ENCODE peak calls at places on chromosomes 7 and 10, in six cellular contexts. A is adrenal gland, Z is stomach, J is neural progenitor cell, B is heart right ventricle, P is iPS DF 6.9. M is an unnamed sample. For H3K27me3, the result is how much of the 10 kb centered on the place peaks cover.

GRCh38 chr7:156470399-156471320 is 169.9 kb upstream of the RNF32 start:
- DNase-seq in P (no peak), B (no peak), J (no peak), Z (no peak), A (no peak), M (no peak)

GRCh38 chr7:44767912-44768662 is 19.4 kb downstream of the ZMIZ2 start:
- DNase-seq in Z (peak), B (peak), J (peak), A (peak), P (no peak), M (peak)

GRCh38 chr7:117251687-117252086 is 71.2 kb downstream of the WNT2 start:
- DNase-seq in B (no peak), P (no peak), J (no peak), A (no peak), Z (no peak), M (no peak)

GRCh38 chr7:24669971-24670591 is 87.2 kb downstream of the GSDME start:
- DNase-seq in B (no peak), J (peak), P (no peak), Z (no peak), A (no peak), M (no peak)

GRCh38 chr7:54904130-54904529 is 114.7 kb upstream of the EGFR start:
- DNase-seq in B (no peak), A (no peak), Z (no peak), P (no peak), J (no peak), M (no peak)

GRCh38 chr7:22121702-22122474 is 176.2 kb upstream of the CDCA7L start:
- DNase-seq in Z (no peak), J (no peak), P (no peak), B (peak), A (peak), M (no peak)

GRCh38 chr10:80168111-80168511 is 35.6 kb downstream of the PLAC9 start:
- DNase-seq in P (no peak), J (no peak), B (no peak), A (no peak), Z (no peak), M (no peak)

GRCh38 chr7:137898839-137899681 is 52.3 kb upstream of the DGKI start:
- DNase-seq in A (peak), B (peak), J (peak), P (peak), Z (peak), M (peak)

GRCh38 chr10:16155761-16156322 is 281.0 kb upstream of the PTER start:
- DNase-seq in J (peak), A (no peak), P (peak), Z (no peak), B (no peak), M (no peak)

GRCh38 chr7:22730921-22731654 is 4.1 kb downstream of the IL6 start:
- DNase-seq in B (no peak), Z (no peak), J (no peak), A (no peak), P (no peak), M (no peak)

GRCh38 chr7:117971581-117972244 is 98.5 kb upstream of the CTTNBP2 start:
- DNase-seq in Z (no peak), A (no peak), B (no peak), P (no peak), J (no peak), M (no peak)

GRCh38 chr7:19146699-19147098 is 1.5 kb upstream of the FERD3L start:
- DNase-seq in B (no peak), J (peak), A (no peak), P (no peak), Z (no peak), M (no peak)

GRCh38 chr7:135938563-135938962 is 38.6 kb downstream of the MTPN start:
- DNase-seq in P (no peak), Z (no peak), J (no peak), B (no peak), A (no peak), M (no peak)

GRCh38 chr10:107095125-107095524 is 69.4 kb downstream of the SORCS1 start:
- DNase-seq in J (no peak), Z (no peak), B (no peak), P (no peak), A (no peak), M (no peak)

GRCh38 chr10:26959841-26960240 is 99.1 kb upstream of the ABI1 start:
- DNase-seq in J (no peak), B (no peak), Z (no peak), A (no peak), P (no peak), M (no peak)

GRCh38 chr10:49225218-49225876 is 37.2 kb upstream of the TMEM273 start:
- DNase-seq in A (no peak), J (no peak), Z (no peak), B (no peak), P (no peak), M (no peak)

GRCh38 chr10:58516118-58516517 is 3.4 kb downstream of the BICC1 start:
- DNase-seq in J (no peak), P (no peak), A (no peak), B (no peak), Z (no peak), M (no peak)

GRCh38 chr10:70912556-70912955 is 24.2 kb upstream of the PCBD1 start:
- DNase-seq in P (no peak), A (no peak), B (no peak), J (no peak), Z (no peak), M (peak)

GRCh38 chr10:5502903-5503835 is 3.8 kb upstream of the CALML5 start:
- DNase-seq in B (no peak), J (no peak), Z (peak), A (no peak), P (no peak), M (no peak)

GRCh38 chr7:151700621-151701185 is 176.2 kb downstream of the PRKAG2 start:
- DNase-seq in J (no peak), Z (no peak), P (no peak), A (no peak), B (no peak), M (no peak)

GRCh38 chr10:132062181-132062515 is 3.6 kb upstream of the JAKMIP3 start:
- DNase-seq in Z (no peak), A (peak), B (no peak), P (no peak), J (no peak), M (peak)

GRCh38 chr7:99997545-99998137 is 17.8 kb upstream of the ZKSCAN1 start:
- DNase-seq in P (no peak), Z (peak), J (peak), A (peak), B (peak), M (peak)

GRCh38 chr10:7666253-7667023 is at the start of gene ITIH5:
- DNase-seq in B (no peak), A (no peak), Z (no peak), J (peak), P (no peak), M (no peak)

GRCh38 chr10:58952747-58953466 is 223.5 kb upstream of the PHYHIPL start:
- DNase-seq in A (peak), P (no peak), J (peak), B (peak), Z (peak), M (no peak)

GRCh38 chr10:28217848-28218247 is 85.0 kb downstream of the MPP7 start:
- DNase-seq in J (no peak), B (no peak), P (no peak), A (no peak), Z (no peak), M (no peak)

GRCh38 chr10:99984201-99984600 is 25.5 kb downstream of the DNMBP start:
- DNase-seq in P (no peak), A (no peak), B (no peak), Z (no peak), J (no peak), M (no peak)

GRCh38 chr7:30835396-30835915 is 64.2 kb downstream of the MINDY4 start:
- DNase-seq in B (no peak), A (no peak), J (no peak), P (no peak), Z (no peak), M (no peak)

GRCh38 chr10:102242118-102242485 is 790 bp upstream of the PITX3 start:
- DNase-seq in P (no peak), A (no peak), Z (no peak), B (no peak), J (no peak), M (no peak)

GRCh38 chr7:18020138-18020715 is 7.4 kb downstream of the PRPS1L1 start:
- DNase-seq in J (no peak), Z (no peak), B (no peak), A (no peak), P (no peak), M (no peak)

GRCh38 chr10:88849224-88849623 is 2.4 kb downstream of the ANKRD22 start:
- DNase-seq in P (no peak), J (no peak), Z (no peak), A (no peak), B (no peak), M (no peak)

GRCh38 chr10:88794731-88795130 is 7.8 kb upstream of the LIPM start:
- DNase-seq in A (no peak), J (no peak), B (no peak), Z (no peak), P (no peak), M (no peak)

GRCh38 chr10:33306126-33306525 is 28.3 kb downstream of the NRP1 start:
- DNase-seq in P (no peak), B (no peak), A (no peak), J (peak), Z (no peak), M (no peak)

GRCh38 chr10:50280049-50280448 is 28.7 kb upstream of the ASAH2 start:
- DNase-seq in Z (no peak), B (no peak), A (no peak), J (no peak), P (no peak), M (no peak)

GRCh38 chr10:14603539-14604102 is 171.1 kb downstream of the FAM107B start:
- DNase-seq in B (no peak), J (peak), P (no peak), Z (no peak), A (no peak), M (peak)

GRCh38 chr7:80127412-80128150 is 7.0 kb upstream of the GNAI1 start:
- DNase-seq in B (no peak), J (peak), P (no peak), A (no peak), Z (no peak), M (no peak)

GRCh38 chr7:131159961-131160361 is 167.7 kb upstream of the MKLN1 start:
- DNase-seq in A (no peak), Z (no peak), B (no peak), P (no peak), J (no peak), M (no peak)

GRCh38 chr7:79598351-79598750 is 144.9 kb upstream of the MAGI2 start:
- DNase-seq in B (no peak), A (no peak), Z (no peak), P (no peak), J (no peak), M (no peak)

GRCh38 chr7:111038185-111038584 is 52.7 kb upstream of the LRRN3 start:
- DNase-seq in A (no peak), B (no peak), J (no peak), Z (no peak), P (no peak), M (no peak)
- H3K27me3 ChIP-seq in A (under half), B (under half), J (under half), Z (under half), P (under half), M (under half)

DNA sequence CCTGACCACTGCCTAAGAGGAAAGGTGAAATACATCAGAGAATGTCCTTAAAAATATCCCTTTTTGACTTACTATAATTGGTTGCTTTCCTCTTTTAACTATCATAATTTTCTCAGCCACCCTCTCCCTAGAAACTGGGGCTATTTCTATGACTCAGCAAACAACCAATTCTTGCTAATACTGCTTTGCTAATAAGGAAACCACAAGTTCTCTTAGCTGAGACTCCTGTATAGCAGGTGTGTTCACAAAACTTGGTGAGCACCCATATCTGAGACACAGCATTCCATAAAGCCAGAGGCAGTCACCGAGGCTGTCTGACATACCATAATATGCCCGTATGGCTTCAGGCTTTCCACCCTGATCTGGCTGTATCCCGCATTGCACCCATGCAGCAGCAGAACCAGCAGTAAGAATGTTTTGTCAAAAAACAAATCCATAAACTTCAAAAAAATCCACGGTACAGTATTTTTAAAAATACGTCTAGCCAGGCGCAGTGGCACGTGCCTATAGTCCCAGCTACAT is 191.7 kb upstream of the C7orf33 start:
- DNase-seq in Z (no peak), J (no peak), A (no peak), P (no peak), B (no peak), M (no peak)
- H3K27me3 ChIP-seq in Z (under half), J (under half), A (under half), P (under half), B (under half), M (under half)

GRCh38 chr7:1604383-1604782 is 34.6 kb upstream of the PSMG3 start:
- DNase-seq in P (no peak), A (no peak), B (no peak), Z (no peak), J (no peak), M (no peak)

GRCh38 chr7:1608318-1608717 is 38.5 kb upstream of the PSMG3 start:
- DNase-seq in P (no peak), J (no peak), A (no peak), Z (no peak), B (no peak), M (no peak)

GRCh38 chr7:1610013-1610677 is 40.3 kb upstream of the PSMG3 start:
- DNase-seq in Z (no peak), J (no peak), P (no peak), A (no peak), B (no peak), M (no peak)

GRCh38 chr7:1607686-1608085 is 37.9 kb upstream of the PSMG3 start:
- DNase-seq in P (no peak), Z (no peak), A (no peak), B (no peak), J (no peak), M (no peak)

GRCh38 chr7:1607001-1607400 is 37.2 kb upstream of the PSMG3 start:
- DNase-seq in Z (no peak), J (no peak), B (no peak), P (no peak), A (no peak), M (no peak)
- H3K27me3 ChIP-seq in Z (half or more), J (under half), B (under half), P (under half), A (under half), M (under half)

GRCh38 chr10:22436893-22437619 is 91.8 kb downstream of the SPAG6 start:
- DNase-seq in B (peak), J (peak), A (peak), P (peak), Z (peak), M (peak)
- H3K27me3 ChIP-seq in B (under half), J (half or more), A (under half), P (under half), Z (under half), M (under half)

GRCh38 chr7:27103489-27104226 is 1.2 kb upstream of the HOXA2 start:
- DNase-seq in A (peak), B (no peak), Z (no peak), J (peak), P (no peak), M (no peak)

GRCh38 chr7:27102578-27103442 is at the start of gene HOXA2:
- DNase-seq in A (peak), P (no peak), B (no peak), Z (no peak), J (peak), M (no peak)

GRCh38 chr7:27100601-27101187 is 1.8 kb downstream of the HOXA2 start:
- DNase-seq in Z (no peak), A (no peak), P (no peak), B (no peak), J (peak), M (no peak)

GRCh38 chr7:27101188-27101905 is 1.1 kb downstream of the HOXA2 start:
- DNase-seq in J (peak), A (peak), P (no peak), Z (no peak), B (no peak), M (no peak)

GRCh38 chr7:27101906-27102577 is 441 bp downstream of the HOXA2 start:
- DNase-seq in J (peak), P (no peak), A (no peak), Z (no peak), B (no peak), M (no peak)
- H3K27me3 ChIP-seq in J (half or more), P (half or more), A (under half), Z (half or more), B (under half), M (under half)